ENCODE peak calls at places on chromosomes 1 and 21, in four cellular contexts. T is CD8-positive, alpha-beta T cell; E is uterus; V is esophagus squamous epithelium. Y is an unnamed sample. For H3K9me3, the result is how much of the 10 kb centered on the place peaks cover.

GRCh38 chr1:17295292-17295691 is 12.7 kb upstream of the PADI4 start:
- DNase-seq in E (no peak), T (no peak), V (no peak), Y (no peak)

GRCh38 chr1:48062353-48062752 is 65.2 kb upstream of the TRABD2B start:
- DNase-seq in T (no peak), E (no peak), V (no peak), Y (no peak)

GRCh38 chr1:19750101-19750881 is 49.4 kb downstream of the TMCO4 start:
- DNase-seq in E (no peak), T (no peak), V (no peak), Y (no peak)

GRCh38 chr1:240820816-240821215 is 208.9 kb upstream of the GREM2 start:
- DNase-seq in V (no peak), E (no peak), T (no peak), Y (no peak)

GRCh38 chr1:17755120-17755519 is at the start of gene ACTL8:
- DNase-seq in T (no peak), E (no peak), V (no peak), Y (peak)

GRCh38 chr1:224095867-224096266 is 18.0 kb upstream of the FBXO28 start:
- DNase-seq in T (no peak), V (no peak), E (no peak), Y (no peak)

GRCh38 chr1:181984006-181984405 is 77.5 kb downstream of the ZNF648 start:
- DNase-seq in T (no peak), E (no peak), V (no peak), Y (no peak)

GRCh38 chr1:15712158-15712557 is 23.9 kb upstream of the SLC25A34 start:
- DNase-seq in E (no peak), V (no peak), T (no peak), Y (no peak)

GRCh38 chr1:116808476-116809180 is 54.4 kb downstream of the CD2 start:
- DNase-seq in V (no peak), T (no peak), E (no peak), Y (no peak)

GRCh38 chr1:1394116-1394515 is 5.0 kb downstream of the CCNL2 start:
- DNase-seq in E (no peak), T (no peak), V (no peak), Y (no peak)

GRCh38 chr1:29991815-29992214 is 731.6 kb downstream of the MATN1 start:
- DNase-seq in V (no peak), T (no peak), E (no peak), Y (no peak)

GRCh38 chr1:95742591-95743089 is 508.6 kb downstream of the RWDD3 start:
- DNase-seq in E (no peak), V (no peak), T (no peak), Y (no peak)

GRCh38 chr1:100714599-100714998 is 4.9 kb upstream of the VCAM1 start:
- DNase-seq in T (no peak), E (no peak), V (no peak), Y (no peak)

DNA sequence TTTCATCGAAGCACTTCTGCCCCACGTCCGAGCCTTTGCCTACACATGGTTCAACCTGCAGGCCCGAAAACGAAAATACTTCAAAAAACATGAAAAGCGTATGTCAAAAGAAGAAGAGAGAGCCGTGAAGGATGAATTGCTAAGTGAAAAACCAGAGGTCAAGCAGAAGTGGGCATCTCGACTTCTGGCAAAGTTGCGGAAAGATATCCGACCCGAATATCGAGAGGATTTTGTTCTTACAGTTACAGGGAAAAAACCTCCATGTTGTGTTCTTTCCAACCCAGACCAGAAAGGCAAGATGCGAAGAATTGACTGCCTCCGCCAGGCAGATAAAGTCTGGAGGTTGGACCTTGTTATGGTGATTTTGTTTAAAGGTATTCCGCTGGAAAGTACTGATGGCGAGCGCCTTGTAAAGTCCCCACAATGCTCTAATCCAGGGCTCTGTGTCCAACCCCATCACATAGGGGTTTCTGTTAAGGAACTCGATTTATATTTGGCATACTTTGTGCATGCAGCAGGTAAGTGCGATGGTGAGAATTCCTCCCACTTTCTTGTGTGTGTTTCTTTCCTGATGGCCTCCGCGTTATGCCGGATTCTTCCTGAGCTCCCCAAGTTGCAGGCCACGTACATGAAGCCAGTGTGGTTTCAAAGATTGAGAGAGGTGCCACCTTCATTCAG is 5.9 kb downstream of the NFIA start:
- DNase-seq in T (no peak), V (no peak), E (no peak), Y (no peak)
- H3K4me3 ChIP-seq in T (no peak), V (no peak), E (no peak), Y (no peak)

GRCh38 chr21:27359141-27359540 is 392.3 kb upstream of the ADAMTS5 start:
- DNase-seq in T (no peak), E (no peak), V (no peak), Y (no peak)

GRCh38 chr21:27365394-27365793 is 398.5 kb upstream of the ADAMTS5 start:
- DNase-seq in V (no peak), T (no peak), E (no peak), Y (no peak)

GRCh38 chr21:27363719-27364479 is 397.0 kb upstream of the ADAMTS5 start:
- DNase-seq in E (no peak), V (no peak), T (no peak), Y (no peak)

GRCh38 chr21:27366846-27367245 is 400.0 kb upstream of the ADAMTS5 start:
- DNase-seq in E (no peak), V (no peak), T (no peak), Y (no peak)

DNA sequence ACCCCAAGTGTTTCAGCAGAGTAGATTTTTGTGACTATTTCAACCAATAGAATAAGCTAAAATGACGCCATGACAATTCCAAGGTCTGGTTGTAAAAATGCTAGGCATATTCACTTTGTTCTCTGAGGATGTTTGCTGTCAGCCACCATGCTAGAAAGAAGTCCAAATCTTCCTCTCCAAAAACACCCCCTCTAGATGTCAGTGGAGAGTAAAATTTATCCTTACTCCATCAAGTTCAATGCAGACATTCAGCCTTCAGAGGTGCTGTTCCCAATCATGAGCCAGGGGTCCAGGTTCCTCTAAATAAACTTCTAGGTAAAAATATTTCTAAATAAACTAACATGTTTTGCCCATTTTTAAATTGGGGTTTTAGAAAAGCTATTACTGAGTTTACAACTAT is 395.4 kb upstream of the ADAMTS5 start:
- DNase-seq in T (no peak), V (no peak), E (no peak), Y (no peak)
- H3K9me3 ChIP-seq in T (under half), V (under half), E (under half), Y (under half)

DNA sequence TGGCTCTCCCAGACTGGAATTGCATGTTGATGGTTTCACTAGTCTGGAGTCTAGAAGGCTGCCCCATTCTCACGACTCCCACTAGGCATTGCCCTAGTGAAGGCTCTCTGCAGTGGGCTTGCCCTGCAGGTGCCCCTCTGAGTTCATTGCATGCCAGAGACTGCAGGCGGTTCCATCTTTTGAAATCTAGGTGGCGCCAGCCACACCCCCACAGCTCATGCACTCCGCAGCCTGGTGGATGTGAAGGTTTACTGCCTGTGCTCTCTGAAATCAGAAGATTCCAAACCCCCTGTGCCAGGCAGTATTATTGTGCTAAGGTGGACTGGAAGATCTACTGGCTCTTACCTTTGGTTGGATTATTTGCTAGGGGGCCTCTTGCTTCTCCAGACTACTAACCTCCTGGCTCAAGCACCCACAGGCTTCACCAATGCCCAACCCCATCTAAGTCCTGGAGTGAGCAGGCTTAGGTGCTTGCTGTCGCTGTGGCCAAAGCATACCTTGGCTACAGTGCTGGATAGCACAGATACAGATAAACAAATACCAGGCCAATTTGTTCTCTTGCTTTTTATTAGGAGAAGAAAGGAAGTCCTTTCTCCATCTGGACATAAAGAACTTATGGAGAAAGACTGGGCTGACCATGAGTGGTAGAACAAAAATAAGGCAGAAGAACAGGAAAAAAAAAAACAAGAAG is 83.5 kb upstream of the SIM2 start:
- DNase-seq in T (no peak), V (no peak), E (no peak), Y (peak)
- H3K4me3 ChIP-seq in T (no peak), V (no peak), E (no peak), Y (no peak)

GRCh38 chr1:2919826-2920225 is 101.4 kb upstream of the ACTRT2 start:
- DNase-seq in T (no peak), E (no peak), V (no peak), Y (no peak)

GRCh38 chr1:2920421-2921015 is 100.7 kb upstream of the ACTRT2 start:
- DNase-seq in E (no peak), T (no peak), V (no peak), Y (no peak)

GRCh38 chr1:2917284-2917683 is 104.0 kb upstream of the ACTRT2 start:
- DNase-seq in V (no peak), T (no peak), E (no peak), Y (no peak)

GRCh38 chr1:2916706-2917105 is 104.6 kb upstream of the ACTRT2 start:
- DNase-seq in E (no peak), V (no peak), T (no peak), Y (no peak)

GRCh38 chr1:2918441-2918840 is 102.8 kb upstream of the ACTRT2 start:
- DNase-seq in V (no peak), T (no peak), E (no peak), Y (no peak)
- H3K9me3 ChIP-seq in V (under half), T (under half), E (under half), Y (under half)

GRCh38 chr21:42735944-42736343 is 82.5 kb downstream of the PDE9A start:
- DNase-seq in E (no peak), V (no peak), T (no peak), Y (no peak)

GRCh38 chr21:42739061-42739931 is 85.9 kb downstream of the PDE9A start:
- DNase-seq in E (no peak), V (no peak), T (no peak), Y (no peak)

GRCh38 chr21:42740405-42740909 is 87.0 kb downstream of the PDE9A start:
- DNase-seq in T (no peak), E (no peak), V (no peak), Y (no peak)

GRCh38 chr21:42736646-42737350 is 83.4 kb downstream of the PDE9A start:
- DNase-seq in E (no peak), V (no peak), T (no peak), Y (no peak)

DNA sequence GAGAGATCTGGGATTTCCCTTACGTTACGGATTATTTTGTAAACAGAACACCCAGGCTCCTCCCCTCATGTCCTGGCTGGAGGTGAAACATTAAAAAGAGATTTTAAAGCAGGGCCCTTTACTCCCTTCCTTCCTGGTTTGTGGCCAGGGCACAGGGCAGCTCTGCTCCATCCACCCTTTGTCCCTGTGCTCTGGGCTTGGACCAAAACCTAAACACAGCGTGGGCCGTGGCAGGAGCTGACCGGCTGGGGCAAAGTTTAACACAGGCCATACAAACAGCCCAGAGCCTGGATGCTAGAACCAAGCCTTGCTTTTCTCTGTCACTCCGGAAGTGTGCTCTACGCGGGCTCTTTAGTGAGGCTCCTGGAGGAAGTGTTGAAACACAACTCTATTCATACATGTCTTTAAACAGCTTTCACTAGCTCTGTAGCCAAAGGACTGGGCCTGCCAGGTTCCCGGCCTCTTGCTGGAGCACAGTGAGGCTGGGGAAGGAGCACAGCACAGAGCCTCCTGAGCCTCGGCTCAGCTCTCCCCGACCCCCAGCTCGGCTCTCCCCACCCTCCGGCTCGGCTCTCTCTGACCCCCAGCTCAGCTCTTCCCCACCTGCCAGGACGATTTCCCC is 84.7 kb downstream of the PDE9A start:
- DNase-seq in E (peak), T (peak), V (no peak), Y (no peak)
- H3K4me3 ChIP-seq in E (no peak), T (peak), V (no peak), Y (no peak)

Y was measured in OCI-LY7.